ENCODE peak calls at places on chromosomes 1 and 21, in six cellular contexts. R is GM23248, K is neural progenitor cell, P is HepG2, D is psoas muscle, W is sigmoid colon. C is an unnamed sample. For H3K36me3, the result is how much of the 10 kb centered on the place peaks cover.

GRCh38 chr1:16375521-16376359 is 8.7 kb downstream of the SZRD1 start:
- DNase-seq in D (no peak), R (peak), P (no peak), W (no peak), K (no peak), C (peak)

GRCh38 chr1:119516680-119517079 is 9.7 kb downstream of the HSD3B1 start:
- DNase-seq in P (no peak), D (no peak), R (no peak), W (no peak), K (no peak), C (no peak)

GRCh38 chr1:196608401-196609113 is at the start of gene KCNT2:
- DNase-seq in K (peak), P (no peak), D (peak), W (peak), R (peak), C (no peak)

GRCh38 chr1:18313523-18313922 is 167.2 kb upstream of the KLHDC7A start:
- DNase-seq in D (no peak), K (no peak), W (no peak), P (no peak), R (no peak), C (no peak)

GRCh38 chr1:207935166-207935583 is 24.2 kb upstream of the CD34 start:
- DNase-seq in P (no peak), R (no peak), W (no peak), D (no peak), K (no peak), C (no peak)

GRCh38 chr1:65792671-65793358 is at the start of gene PDE4B:
- DNase-seq in R (peak), P (no peak), W (no peak), K (peak), D (no peak), C (no peak)

GRCh38 chr1:153371231-153371630 is 4.2 kb downstream of the S100A12 start:
- DNase-seq in P (no peak), R (no peak), D (no peak), K (no peak), W (no peak), C (no peak)

GRCh38 chr1:179010671-179011070 is 15.0 kb upstream of the FAM20B start:
- DNase-seq in D (no peak), P (no peak), K (no peak), W (no peak), R (no peak), C (no peak)

GRCh38 chr21:42837421-42838211 is 41.7 kb downstream of the WDR4 start:
- DNase-seq in W (no peak), D (no peak), R (no peak), K (no peak), P (no peak), C (no peak)

GRCh38 chr1:230109871-230110667 is 43.0 kb downstream of the GALNT2 start:
- DNase-seq in K (peak), R (no peak), D (no peak), P (peak), W (peak), C (peak)

GRCh38 chr1:178531897-178532296 is 19.0 kb downstream of the TEX35 start:
- DNase-seq in P (no peak), K (no peak), W (peak), D (no peak), R (peak), C (no peak)

GRCh38 chr1:174777262-174777661 is 222.5 kb upstream of the CACYBP start:
- DNase-seq in K (no peak), D (no peak), P (no peak), W (no peak), R (no peak), C (no peak)

GRCh38 chr1:30900931-30901560 is 7.5 kb downstream of the SDC3 start:
- DNase-seq in W (peak), D (no peak), P (no peak), R (no peak), K (no peak), C (no peak)

GRCh38 chr1:94951509-94952208 is 24.7 kb upstream of the CNN3 start:
- DNase-seq in R (no peak), P (no peak), D (no peak), K (no peak), W (no peak), C (no peak)

GRCh38 chr1:205187420-205187819 is 24.1 kb downstream of the DSTYK start:
- DNase-seq in R (no peak), K (no peak), W (no peak), D (no peak), P (no peak), C (no peak)

GRCh38 chr1:162822391-162823200 is 32.1 kb downstream of the HSD17B7 start:
- DNase-seq in P (no peak), K (peak), W (peak), R (peak), D (no peak), C (peak)

GRCh38 chr1:145716641-145717061 is 2.6 kb upstream of the CD160 start:
- DNase-seq in D (no peak), R (peak), P (no peak), W (no peak), K (peak), C (no peak)

GRCh38 chr21:35563885-35564451 is 496.4 kb downstream of the SETD4 start:
- DNase-seq in D (peak), K (no peak), R (peak), P (no peak), W (peak), C (no peak)

GRCh38 chr1:108617008-108617723 is 43.7 kb downstream of the HENMT1 start:
- DNase-seq in W (no peak), R (no peak), K (no peak), P (no peak), D (no peak), C (no peak)

GRCh38 chr1:37879865-37880264 is 20.5 kb upstream of the MTF1 start:
- DNase-seq in P (no peak), K (no peak), R (no peak), W (no peak), D (no peak), C (no peak)

GRCh38 chr1:115668579-115668978 is 26.8 kb downstream of the VANGL1 start:
- DNase-seq in W (no peak), P (no peak), K (no peak), D (no peak), R (peak), C (no peak)

GRCh38 chr1:234554478-234555311 is 55.3 kb downstream of the IRF2BP2 start:
- DNase-seq in K (no peak), R (no peak), D (no peak), W (peak), P (peak), C (peak)

GRCh38 chr1:20654104-20654690 is 7.0 kb downstream of the DDOST start:
- DNase-seq in P (no peak), R (no peak), K (no peak), W (peak), D (peak), C (no peak)

GRCh38 chr1:221429262-221429661 is 312.6 kb downstream of the DUSP10 start:
- DNase-seq in K (no peak), P (no peak), D (no peak), R (peak), W (no peak), C (no peak)

GRCh38 chr1:106022312-106022902 is 1034.1 kb upstream of the PRMT6 start:
- DNase-seq in P (no peak), K (no peak), R (peak), D (no peak), W (no peak), C (no peak)

GRCh38 chr1:209755926-209756607 is at the start of gene TRAF3IP3:
- DNase-seq in D (no peak), K (no peak), W (no peak), R (no peak), P (no peak), C (no peak)

GRCh38 chr1:31376374-31377134 is 3.7 kb upstream of the FABP3 start:
- DNase-seq in R (peak), W (peak), K (peak), P (peak), D (no peak), C (no peak)

GRCh38 chr1:54234284-54234683 is 34.3 kb downstream of the MRPL37 start:
- DNase-seq in W (no peak), P (no peak), K (no peak), R (no peak), D (no peak), C (no peak)

GRCh38 chr21:34850166-34850695 is 181.4 kb downstream of the CLIC6 start:
- DNase-seq in R (no peak), W (no peak), D (no peak), K (no peak), P (no peak), C (no peak)

GRCh38 chr1:113978863-113979702 is at the start of gene OLFML3:
- DNase-seq in D (peak), W (peak), P (peak), K (peak), R (peak), C (peak)

GRCh38 chr1:26602378-26602959 is 72.9 kb downstream of the RPS6KA1 start:
- DNase-seq in P (peak), W (no peak), K (peak), D (no peak), R (peak), C (peak)

GRCh38 chr1:93620841-93621210 is 60.8 kb downstream of the BCAR3 start:
- DNase-seq in R (peak), K (no peak), D (no peak), W (no peak), P (no peak), C (no peak)

GRCh38 chr1:189859385-189859977 is 618.2 kb downstream of the BRINP3 start:
- DNase-seq in P (peak), R (no peak), K (peak), W (no peak), D (no peak), C (no peak)

GRCh38 chr21:40717008-40717407 is 129.9 kb downstream of the DSCAM start:
- DNase-seq in P (no peak), R (no peak), K (no peak), D (no peak), W (no peak), C (no peak)

GRCh38 chr1:25688390-25689119 is 72.0 kb downstream of the MAN1C1 start:
- DNase-seq in R (peak), D (peak), K (no peak), P (no peak), W (no peak), C (no peak)

GRCh38 chr1:160834945-160835565 is 27.6 kb downstream of the CD244 start:
- DNase-seq in W (no peak), P (peak), R (peak), D (no peak), K (peak), C (peak)
- H3K4me3 ChIP-seq in W (no peak), P (no peak), R (no peak), D (no peak), K (no peak), C (no peak)

DNA sequence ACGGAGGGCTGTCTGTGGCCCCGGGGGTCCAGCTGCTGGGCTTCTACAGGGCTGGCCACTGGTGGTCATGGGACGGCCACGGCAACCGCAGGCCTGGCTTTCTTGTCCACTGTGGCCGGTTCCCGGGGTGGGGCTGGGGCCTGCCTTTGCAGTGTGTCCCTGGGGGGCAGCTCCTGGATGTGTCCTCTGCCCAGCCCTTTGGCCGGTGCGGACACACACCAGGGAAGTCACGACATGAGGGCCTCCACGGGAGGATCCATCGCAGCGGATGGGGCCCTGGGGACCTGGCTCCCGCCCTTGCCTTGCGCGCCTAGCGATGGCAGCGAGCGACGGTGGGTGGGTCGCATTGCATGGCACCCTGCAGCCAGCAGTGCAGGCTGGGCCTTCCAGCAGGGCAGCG is 18.0 kb downstream of the PFKL start:
- DNase-seq in D (no peak), P (no peak), W (no peak), R (no peak), K (no peak), C (no peak)
- H3K36me3 ChIP-seq in D (under half), P (under half), W (half or more), R (under half), K (under half), C (under half)

DNA sequence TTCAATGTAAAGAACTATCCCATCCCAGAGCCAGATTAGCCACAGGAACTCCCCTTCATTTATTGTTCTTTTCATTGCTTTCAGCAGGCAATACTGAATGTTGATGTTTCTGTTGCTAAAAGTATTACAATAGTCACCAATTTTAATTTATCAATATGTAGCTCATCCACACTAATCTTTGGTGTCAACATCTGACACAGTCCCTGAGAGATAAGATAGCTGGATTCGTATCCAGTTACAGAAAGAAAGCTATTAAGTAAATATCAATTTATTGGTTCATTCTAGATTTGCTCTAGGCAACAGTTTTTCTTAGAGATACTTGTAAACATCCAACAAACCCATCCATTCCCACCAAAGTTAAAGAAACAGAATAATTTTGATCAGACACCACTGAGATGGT is 4.7 kb downstream of the ADSS2 start:
- DNase-seq in W (no peak), D (no peak), R (no peak), P (no peak), K (no peak), C (no peak)
- H3K4me3 ChIP-seq in W (no peak), D (no peak), R (no peak), P (no peak), K (peak), C (no peak)

GRCh38 chr1:39572379-39573096 is 4.1 kb downstream of the PABPC4 start:
- DNase-seq in D (no peak), W (no peak), R (no peak), P (no peak), K (no peak), C (no peak)
- H3K36me3 ChIP-seq in D (under half), W (under half), R (half or more), P (under half), K (under half), C (half or more)

DNA sequence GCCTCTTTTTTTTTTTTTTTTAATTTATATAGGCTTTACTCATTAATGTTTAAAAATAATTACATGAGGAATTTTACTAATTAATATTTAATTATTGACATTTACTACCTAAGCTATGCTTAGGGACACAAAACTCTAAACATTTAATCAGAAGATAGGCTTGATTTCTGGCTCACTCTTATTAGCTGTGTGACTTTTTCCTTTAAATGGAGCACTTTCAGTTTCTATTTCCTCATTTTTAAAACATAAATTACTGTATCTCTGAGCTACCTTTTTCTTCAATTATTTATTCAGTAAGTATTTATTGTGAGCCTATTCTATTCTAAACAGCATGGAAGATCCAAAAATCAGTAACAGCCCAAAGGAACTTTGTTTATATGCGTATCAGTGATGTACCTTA is 40.5 kb downstream of the MAP3K7CL start:
- DNase-seq in W (no peak), P (no peak), D (no peak), K (no peak), R (no peak), C (no peak)
- H3K4me3 ChIP-seq in W (no peak), P (no peak), D (no peak), K (no peak), R (no peak), C (no peak)